ENCODE peak calls at places on chromosomes 13 and 19, in four cellular contexts. G is activated CD4-positive, alpha-beta T cell treated with anti-CD3 and anti-CD28 coated beads, Interleukin-2, amount 50 U/mL, for 1 hour; R is cerebellum; E is hepatocyte. O is an unnamed sample.

GRCh38 chr19:39765091-39766076 is 13.3 kb upstream of the LEUTX start:
- DNase-seq in G (peak), R (no peak), E (peak), O (peak)

GRCh38 chr13:51955281-51955771 is 55.9 kb downstream of the ATP7B start:
- DNase-seq in G (no peak), R (peak), E (no peak), O (no peak)

GRCh38 chr19:8257052-8257443 is 47.9 kb downstream of the CERS4 start:
- DNase-seq in G (no peak), R (no peak), E (peak), O (no peak)

GRCh38 chr13:33033361-33033812 is 17.2 kb downstream of the KL start:
- DNase-seq in G (no peak), R (no peak), E (no peak), O (no peak)

GRCh38 chr13:32390484-32390883 is 37.4 kb downstream of the N4BP2L1 start:
- DNase-seq in G (no peak), R (no peak), E (no peak), O (no peak)

GRCh38 chr13:111241006-111241755 is 79.3 kb upstream of the TEX29 start:
- DNase-seq in G (no peak), R (peak), E (no peak), O (no peak)

GRCh38 chr19:2266183-2266993 is 10.2 kb upstream of the JSRP1 start:
- DNase-seq in G (no peak), R (peak), E (no peak), O (no peak)

GRCh38 chr19:1923319-1923718 is 17.7 kb upstream of the CSNK1G2 start:
- DNase-seq in G (peak), R (no peak), E (no peak), O (peak)

GRCh38 chr19:20999731-21000352 is 20.6 kb upstream of the ZNF430 start:
- DNase-seq in G (peak), R (peak), E (peak), O (peak)

GRCh38 chr19:41426952-41427646 is at the start of gene B3GNT8:
- DNase-seq in G (peak), R (peak), E (peak), O (peak)

GRCh38 chr13:77331421-77331820 is 4.5 kb upstream of the MYCBP2 start:
- DNase-seq in G (no peak), R (no peak), E (no peak), O (no peak)

GRCh38 chr13:76579701-76580100 is 306.5 kb downstream of the KCTD12 start:
- DNase-seq in G (no peak), R (no peak), E (no peak), O (no peak)

GRCh38 chr13:97165527-97166425 is 56.4 kb upstream of the MBNL2 start:
- DNase-seq in G (no peak), R (no peak), E (peak), O (no peak)

GRCh38 chr19:1847684-1848398 is 442 bp downstream of the REXO1 start:
- DNase-seq in G (no peak), R (no peak), E (peak), O (no peak)

GRCh38 chr13:110443633-110444225 is 117.8 kb downstream of the RAB20 start:
- DNase-seq in G (no peak), R (no peak), E (no peak), O (no peak)

GRCh38 chr19:38044267-38045111 is 137.5 kb downstream of the SIPA1L3 start:
- DNase-seq in G (no peak), R (no peak), E (no peak), O (no peak)

GRCh38 chr19:14149509-14149994 is 13.2 kb upstream of the ASF1B start:
- DNase-seq in G (peak), R (peak), E (peak), O (peak)

GRCh38 chr19:41993612-41994483 is at the start of gene ATP1A3:
- DNase-seq in G (peak), R (peak), E (peak), O (peak)